ENCODE peak calls at places on chromosomes 1 and 21, in seven cellular contexts. J, K, T, W, S, Z and M are unnamed samples.

GRCh38 chr1:186152227-186152944 is 222.7 kb downstream of the TPR start:
- DNase-seq in J (no peak), K (no peak), T (peak; percentile 89), W (peak; percentile 54), S (peak; percentile 3), Z (no peak), M (peak; percentile 65)

GRCh38 chr1:200369706-200370105 is 40.1 kb downstream of the ZNF281 start:
- DNase-seq in J (no peak), K (no peak), T (no peak), W (no peak), S (no peak), Z (no peak), M (no peak)

GRCh38 chr1:11920239-11920903 is 5.9 kb downstream of the KIAA2013 start:
- DNase-seq in J (no peak), K (no peak), T (no peak), W (no peak), S (no peak), Z (no peak), M (no peak)

GRCh38 chr1:42945171-42945570 is 13.5 kb downstream of the SLC2A1 start:
- DNase-seq in J (no peak), K (no peak), T (no peak), W (no peak), S (no peak), Z (no peak), M (no peak)

GRCh38 chr21:44723177-44724131 is 12.1 kb upstream of the TSPEAR start:
- DNase-seq in J (no peak), K (no peak), T (peak; percentile 8), W (no peak), S (peak; percentile 48), Z (no peak), M (no peak)

GRCh38 chr1:153636312-153636711 is 2.4 kb downstream of the CHTOP start:
- DNase-seq in J (no peak), K (no peak), T (no peak), W (no peak), S (no peak), Z (no peak), M (no peak)

GRCh38 chr1:221994939-221995338 is 253.1 kb upstream of the DUSP10 start:
- DNase-seq in J (no peak), K (no peak), T (peak; percentile 46), W (no peak), S (no peak), Z (no peak), M (peak; percentile 72)

GRCh38 chr21:33267250-33267649 is 1.1 kb downstream of the IL10RB start:
- DNase-seq in J (no peak), K (no peak), T (no peak), W (no peak), S (no peak), Z (no peak), M (no peak)

GRCh38 chr1:184164529-184164928 is 113.0 kb downstream of the TSEN15 start:
- DNase-seq in J (no peak), K (no peak), T (no peak), W (no peak), S (no peak), Z (no peak), M (no peak)

GRCh38 chr21:29145354-29145782 is 14.9 kb downstream of the MAP3K7CL start:
- DNase-seq in J (no peak), K (no peak), T (peak; percentile 95), W (no peak), S (no peak), Z (no peak), M (peak; percentile 87)

GRCh38 chr21:37225440-37225839 is 41.7 kb downstream of the VPS26C start:
- DNase-seq in J (no peak), K (no peak), T (no peak), W (no peak), S (no peak), Z (peak; percentile 5), M (no peak)
- H3K4me3 ChIP-seq in J (no peak overlapping the region), K (no peak overlapping the region), T (no peak overlapping the region), W (no peak overlapping the region), S (no peak overlapping the region), Z (no peak overlapping the region), M (no peak overlapping the region)

DNA sequence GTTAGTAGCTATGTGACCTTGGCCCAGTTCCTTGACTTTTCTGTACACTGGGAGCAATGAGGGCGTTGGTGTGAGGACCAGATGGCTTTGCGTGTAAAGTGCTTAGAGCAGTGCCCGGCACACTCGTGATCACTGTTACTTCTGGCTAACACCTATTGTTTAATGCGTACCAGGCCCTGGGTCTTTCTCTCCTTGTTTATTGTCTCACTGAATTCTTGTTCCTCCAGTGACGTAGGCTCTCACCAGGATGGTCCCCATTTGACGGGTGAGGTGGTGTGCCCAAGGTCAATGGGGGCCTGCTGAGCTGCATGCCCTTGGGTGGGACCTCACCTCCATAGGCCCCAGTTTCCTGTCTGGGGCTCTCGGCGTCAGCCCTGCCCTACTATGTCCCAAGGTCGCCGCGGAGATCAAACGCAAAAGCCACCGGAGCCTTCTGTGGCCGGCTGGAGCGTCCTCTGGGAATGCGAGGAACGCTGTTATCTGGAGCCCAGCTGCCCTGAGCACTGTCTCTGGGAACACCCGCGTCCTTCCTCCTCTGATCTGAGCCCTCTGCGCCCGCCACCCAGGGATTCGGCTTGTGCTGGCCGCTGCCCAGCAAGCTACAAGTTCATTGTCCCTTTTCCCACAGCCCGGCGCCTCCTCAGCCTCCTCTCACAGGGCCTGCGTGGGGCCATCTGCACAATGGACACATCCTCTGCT is 28.9 kb downstream of the ALPL start:
- DNase-seq in J (no peak), K (no peak), T (no peak), W (no peak), S (no peak), Z (peak; percentile 79), M (no peak)
- TF ChIP-seq CTCF in J (no peak), K (no peak), T (no peak), W (no peak), S (no peak), Z (no peak), M (no peak)

DNA sequence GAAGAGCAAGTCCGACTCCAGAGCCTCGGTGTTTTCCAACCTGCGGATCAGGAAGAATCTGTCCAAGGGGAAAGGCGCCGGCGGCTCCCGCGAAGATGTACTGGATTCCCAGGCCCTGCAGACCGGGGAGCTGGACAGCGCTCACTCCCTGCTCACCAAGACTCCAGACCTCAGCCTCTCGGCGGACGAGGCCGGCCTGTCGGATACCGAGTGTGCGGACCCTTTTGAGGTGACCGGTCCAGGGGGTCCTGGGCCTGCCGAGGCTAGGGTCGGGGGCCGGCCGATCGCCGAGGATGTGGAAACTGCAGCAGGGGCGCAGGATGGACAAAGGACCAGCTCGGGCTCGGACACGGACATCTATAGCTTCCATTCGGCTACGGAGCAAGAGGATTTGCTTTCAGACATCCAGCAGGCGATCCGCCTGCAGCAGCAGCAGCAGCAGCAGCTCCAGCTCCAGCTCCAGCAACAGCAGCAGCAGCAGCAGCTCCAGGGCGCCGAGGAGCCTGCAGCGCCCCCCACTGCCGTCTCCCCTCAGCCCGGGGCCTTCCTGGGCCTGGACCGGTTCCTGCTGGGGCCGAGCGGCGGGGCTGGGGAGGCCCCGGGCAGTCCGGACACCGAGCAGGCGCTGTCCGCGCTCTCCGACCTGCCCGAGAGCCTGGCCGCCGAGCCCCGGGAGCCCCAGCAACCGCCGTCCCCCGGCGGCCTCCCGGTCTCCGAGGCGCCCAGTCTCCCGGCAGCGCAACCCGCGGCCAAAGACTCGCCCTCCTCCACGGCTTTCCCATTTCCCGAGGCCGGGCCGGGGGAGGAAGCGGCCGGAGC is 827 bp downstream of the FMN2 start:
- DNase-seq in J (no peak), K (peak; percentile 56), T (peak; percentile 12), W (no peak), S (peak; percentile 70), Z (no peak), M (peak; percentile 87)
- H3K4me3 ChIP-seq in J (peak overlapping the region; percentile 63), K (peak overlapping the region; percentile 64), T (no peak overlapping the region), W (no peak overlapping the region), S (peak overlapping the region; percentile 94), Z (peak overlapping the region; percentile 45), M (peak overlapping the region; percentile 96)

DNA sequence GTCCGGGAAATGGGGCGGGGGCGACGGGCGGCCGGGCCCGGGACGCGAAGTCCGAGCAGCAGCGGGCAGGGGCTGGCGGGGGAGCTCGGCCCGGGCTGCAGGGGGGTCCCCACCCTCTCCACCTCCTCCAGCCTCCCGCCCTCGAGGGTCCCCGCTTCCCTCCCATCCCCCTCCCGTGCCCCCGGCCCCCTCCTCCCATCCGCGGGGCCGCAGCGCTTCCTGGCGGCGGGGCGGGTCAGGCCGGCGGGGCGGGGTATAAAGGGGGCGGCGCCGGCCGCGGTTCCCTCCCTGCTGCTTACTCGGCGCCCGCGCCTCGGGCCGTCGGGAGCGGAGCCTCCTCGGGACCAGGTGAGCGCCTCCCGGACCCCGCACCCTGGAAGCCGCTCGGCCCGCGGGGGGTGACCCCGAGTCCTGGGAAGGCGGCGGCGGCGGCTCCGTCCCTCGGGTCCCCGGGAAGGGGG is at the start of gene COL6A2:
- DNase-seq in J (no peak), K (peak; percentile 71), T (no peak), W (no peak), S (peak; percentile 84), Z (peak; percentile 61), M (peak; percentile 92)
- TF ChIP-seq CTCF in J (peak; percentile 64), K (no peak), T (no peak), W (no peak), S (peak; percentile 35), Z (peak; percentile 69), M (peak; percentile 11)

DNA sequence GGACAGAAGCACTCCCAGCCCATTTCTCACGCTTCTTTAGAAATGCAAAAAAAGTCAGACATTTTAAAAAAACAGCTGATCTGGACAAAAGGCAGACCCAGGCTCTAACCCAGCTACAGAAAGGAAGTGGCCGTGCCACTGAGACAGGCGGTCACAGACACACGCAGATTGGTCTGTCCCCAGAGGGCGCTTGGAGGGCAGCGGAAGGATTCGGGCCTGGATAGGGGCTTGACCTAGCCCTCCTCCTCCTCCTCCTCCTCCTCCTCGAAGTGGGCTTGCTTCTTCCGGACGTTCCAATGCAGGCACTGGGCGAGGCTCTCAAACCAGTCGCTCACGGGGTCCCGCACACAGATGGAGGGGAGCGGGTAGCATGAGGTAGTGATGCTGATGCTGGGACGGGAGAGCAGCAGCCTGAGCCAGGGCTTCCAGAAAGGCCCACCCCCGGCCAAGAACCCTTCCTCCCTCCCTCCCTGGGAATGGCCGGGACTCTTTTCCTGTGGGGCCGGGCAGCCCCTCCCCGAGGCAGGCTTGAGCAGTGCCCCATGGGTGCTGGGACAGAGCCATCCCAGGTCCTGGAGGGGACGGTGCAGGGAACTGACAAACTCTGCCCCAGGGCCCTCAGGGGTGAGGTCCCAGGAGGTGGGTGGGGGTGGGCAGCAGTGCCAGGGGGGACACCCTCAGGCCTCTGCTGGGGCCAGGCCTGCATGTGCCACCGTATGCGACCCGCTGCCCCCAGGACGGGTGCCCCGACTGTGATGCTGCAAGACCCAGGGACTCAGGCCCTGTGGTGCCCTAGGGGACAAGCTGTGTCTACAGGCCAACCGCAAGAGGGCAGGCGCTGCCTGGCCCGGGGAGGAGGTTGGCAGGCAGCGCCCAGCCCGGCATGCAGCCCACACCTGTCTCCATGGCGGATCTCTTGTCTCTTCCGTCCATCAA is 25.3 kb downstream of the NADK start:
- DNase-seq in J (no peak), K (no peak), T (no peak), W (no peak), S (no peak), Z (no peak), M (no peak)
- H3K4me3 ChIP-seq in J (no peak overlapping the region), K (no peak overlapping the region), T (no peak overlapping the region), W (no peak overlapping the region), S (no peak overlapping the region), Z (no peak overlapping the region), M (no peak overlapping the region)